ENCODE peak calls at places on chromosomes 16 and 17, in four cellular contexts. G, B, C and W are unnamed samples.

GRCh38 chr16:54591816-54592246 is 305.2 kb upstream of the IRX3 start:
- DNase-seq in G (no peak), C (no peak), B (no peak), W (no peak)

GRCh38 chr17:41065829-41066624 is at the start of gene KRTAP2-4:
- DNase-seq in G (no peak), B (no peak), C (peak), W (no peak)

GRCh38 chr16:1713933-1714332 is 7.9 kb downstream of the MAPK8IP3 start:
- DNase-seq in G (no peak), B (peak), C (no peak), W (no peak)

GRCh38 chr16:12393208-12393607 is 410.5 kb downstream of the CPPED1 start:
- DNase-seq in C (no peak), G (no peak), B (no peak), W (no peak)

GRCh38 chr17:65531508-65532431 is 29.7 kb downstream of the AXIN2 start:
- DNase-seq in C (peak), B (no peak), G (no peak), W (no peak)

GRCh38 chr17:17467021-17467420 is 9.8 kb upstream of the MED9 start:
- DNase-seq in B (no peak), G (no peak), C (no peak), W (no peak)

GRCh38 chr17:66906321-66907278 is 57.9 kb upstream of the CACNG4 start:
- DNase-seq in B (no peak), C (peak), G (peak), W (peak)

GRCh38 chr17:33888455-33888854 is 366.6 kb upstream of the CCL2 start:
- DNase-seq in C (no peak), B (no peak), G (no peak), W (no peak)

GRCh38 chr17:1800240-1800639 is 29.5 kb downstream of the SMYD4 start:
- DNase-seq in G (no peak), C (no peak), B (no peak), W (no peak)